ENCODE peak calls at places on chromosomes 7 and 10, in eight cellular contexts. M, Q, P, K, S, I, B and A are unnamed samples.

GRCh38 chr7:151249732-151250072 is 1.2 kb upstream of the SMARCD3 start:
- DNase-seq in B (no peak), Q (peak; percentile 60), K (peak; percentile 52), S (no peak), I (peak; percentile 65), M (peak; percentile 60), P (peak; percentile 39), A (no peak)

GRCh38 chr10:109963439-109963838 is 40.1 kb upstream of the XPNPEP1 start:
- DNase-seq in B (no peak), S (no peak), I (no peak), P (peak; percentile 58), K (no peak), M (no peak), Q (peak; percentile 62), A (no peak)

GRCh38 chr10:73413108-73413527 is 740 bp downstream of the ANXA7 start:
- DNase-seq in B (peak; percentile 41), P (no peak), Q (peak; percentile 48), M (peak; percentile 80), I (peak; percentile 61), S (peak; percentile 81), K (peak; percentile 20), A (no peak)

GRCh38 chr10:72087392-72087968 is 871 bp downstream of the SPOCK2 start:
- DNase-seq in B (no peak), Q (peak; percentile 68), M (no peak), I (no peak), K (peak; percentile 31), S (no peak), P (no peak), A (no peak)

GRCh38 chr7:8913687-8914086 is 480.3 kb downstream of the NXPH1 start:
- DNase-seq in M (no peak), I (no peak), S (no peak), B (no peak), K (no peak), Q (peak; percentile 80), P (no peak), A (no peak)

GRCh38 chr10:15485684-15486316 is 114.7 kb upstream of the FAM171A1 start:
- DNase-seq in P (no peak), B (no peak), S (no peak), K (no peak), I (no peak), Q (no peak), M (no peak), A (no peak)

GRCh38 chr7:155523168-155523675 is 23.1 kb downstream of the CNPY1 start:
- DNase-seq in S (no peak), K (no peak), P (no peak), I (no peak), Q (no peak), M (no peak), B (no peak), A (no peak)

GRCh38 chr7:11437987-11438386 is 394.0 kb downstream of the THSD7A start:
- DNase-seq in I (no peak), K (no peak), P (peak; percentile 7), S (no peak), B (no peak), Q (no peak), M (no peak), A (no peak)

GRCh38 chr10:93319096-93319495 is 163.0 kb downstream of the MYOF start:
- DNase-seq in M (no peak), Q (no peak), P (no peak), B (no peak), K (no peak), S (no peak), I (no peak), A (no peak)

GRCh38 chr10:58322835-58323209 is 12.0 kb upstream of the UBE2D1 start:
- DNase-seq in P (no peak), B (no peak), S (no peak), M (no peak), I (no peak), Q (no peak), K (no peak), A (no peak)

GRCh38 chr10:23381298-23381697 is 36.7 kb upstream of the C10orf67 start:
- DNase-seq in M (peak; percentile 2), B (no peak), P (no peak), I (peak; percentile 25), K (no peak), S (no peak), Q (no peak), A (no peak)

GRCh38 chr10:69213601-69214311 is 6.4 kb upstream of the HKDC1 start:
- DNase-seq in B (no peak), P (no peak), S (peak; percentile 36), Q (no peak), I (no peak), K (no peak), M (no peak), A (no peak)

GRCh38 chr7:106372595-106373318 is 88.0 kb upstream of the NAMPT start:
- DNase-seq in K (no peak), I (no peak), Q (no peak), P (peak; percentile 49), S (no peak), B (no peak), M (no peak), A (no peak)

GRCh38 chr7:45400680-45401079 is 173.5 kb upstream of the ADCY1 start:
- DNase-seq in B (no peak), K (no peak), S (no peak), I (no peak), Q (no peak), M (no peak), P (no peak), A (no peak)

GRCh38 chr7:6030988-6031387 is at the start of gene ANKRD61:
- DNase-seq in M (no peak), B (no peak), I (no peak), Q (no peak), S (no peak), K (no peak), P (no peak), A (no peak)

GRCh38 chr7:2978403-2978802 is 65.3 kb downstream of the CARD11 start:
- DNase-seq in K (peak; percentile 73), Q (no peak), M (no peak), S (no peak), I (no peak), B (peak; percentile 91), P (no peak), A (peak; percentile 78)

GRCh38 chr10:59692113-59692512 is 17.5 kb downstream of the SLC16A9 start:
- DNase-seq in K (no peak), M (no peak), S (no peak), P (no peak), Q (no peak), B (no peak), I (no peak), A (no peak)

GRCh38 chr7:33196194-33196593 is 66.8 kb downstream of the BBS9 start:
- DNase-seq in M (no peak), K (no peak), I (no peak), S (no peak), Q (peak; percentile 49), P (peak; percentile 8), B (no peak), A (no peak)

GRCh38 chr7:117505238-117505637 is 25.4 kb downstream of the CFTR start:
- DNase-seq in I (no peak), Q (no peak), S (no peak), M (peak; percentile 15), B (no peak), K (no peak), P (no peak), A (peak; percentile 1)

DNA sequence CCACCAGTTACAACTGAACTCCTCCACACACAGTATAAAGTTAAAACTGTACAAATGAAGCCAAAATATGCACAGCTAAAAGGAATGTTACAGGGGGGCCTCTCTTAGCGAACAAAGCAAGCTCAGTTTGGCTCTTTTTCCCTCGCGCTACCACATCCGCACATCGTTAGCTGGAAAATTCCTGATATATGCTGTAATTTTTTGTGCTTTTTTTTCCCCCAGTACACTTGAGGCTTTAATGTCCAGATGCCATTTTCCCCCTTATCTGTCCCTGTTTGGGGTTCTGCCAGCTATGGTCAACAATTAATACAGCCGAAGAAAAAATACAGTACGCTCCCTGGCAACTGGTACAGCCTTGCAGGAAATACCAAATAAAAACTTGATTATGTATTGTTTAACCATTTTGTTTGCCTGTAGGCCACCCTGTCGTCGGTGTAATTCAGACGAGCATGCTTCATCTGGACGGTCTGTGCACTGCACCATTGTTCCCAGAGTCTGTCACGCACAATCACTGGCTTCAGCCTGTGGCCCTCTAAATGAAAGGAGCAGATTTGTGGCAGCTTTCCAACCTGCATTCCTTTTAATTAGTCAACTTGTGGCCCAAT is 108.1 kb upstream of the FAM133B start:
- DNase-seq in K (no peak), S (peak; percentile 32), M (peak; percentile 59), B (no peak), P (peak; percentile 92), Q (peak; percentile 68), I (no peak), A (no peak)
- TF ChIP-seq USF2 in K (no peak), S (no peak), M (no peak), B (no peak), P (no peak), Q (no peak), I (no peak), A (no peak)

GRCh38 chr7:55533050-55533728 is 39.1 kb downstream of the VOPP1 start:
- DNase-seq in I (no peak), B (peak; percentile 98), M (no peak), S (no peak), Q (no peak), P (peak; percentile 86), K (no peak), A (no peak)
- TF ChIP-seq USF2 in I (no peak), B (no peak), M (no peak), S (no peak), Q (no peak), P (no peak), K (no peak), A (no peak)

DNA sequence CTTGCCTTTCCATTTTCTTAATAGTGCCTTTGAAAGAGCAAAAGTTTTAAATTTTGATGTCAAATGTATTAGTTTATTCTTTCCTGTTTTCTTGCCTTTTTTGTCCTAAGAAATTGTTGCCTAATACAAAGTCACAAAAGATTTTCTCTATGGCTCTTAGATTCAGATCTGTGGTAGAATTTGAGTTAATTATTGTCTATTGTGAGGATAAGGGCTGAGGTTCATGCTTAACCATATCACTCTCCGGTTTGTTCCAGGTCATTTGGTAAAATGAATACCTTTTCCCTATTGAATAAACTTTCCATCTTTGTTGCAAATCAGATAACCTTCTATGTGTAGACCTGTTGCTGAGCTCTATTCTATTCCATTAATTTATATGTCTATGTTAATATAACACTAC is 96.0 kb downstream of the NOD1 start:
- DNase-seq in P (no peak), M (no peak), K (no peak), B (no peak), Q (no peak), S (no peak), I (no peak), A (no peak)
- TF ChIP-seq USF2 in P (no peak), M (no peak), K (no peak), B (no peak), Q (no peak), S (no peak), I (no peak), A (no peak)

DNA sequence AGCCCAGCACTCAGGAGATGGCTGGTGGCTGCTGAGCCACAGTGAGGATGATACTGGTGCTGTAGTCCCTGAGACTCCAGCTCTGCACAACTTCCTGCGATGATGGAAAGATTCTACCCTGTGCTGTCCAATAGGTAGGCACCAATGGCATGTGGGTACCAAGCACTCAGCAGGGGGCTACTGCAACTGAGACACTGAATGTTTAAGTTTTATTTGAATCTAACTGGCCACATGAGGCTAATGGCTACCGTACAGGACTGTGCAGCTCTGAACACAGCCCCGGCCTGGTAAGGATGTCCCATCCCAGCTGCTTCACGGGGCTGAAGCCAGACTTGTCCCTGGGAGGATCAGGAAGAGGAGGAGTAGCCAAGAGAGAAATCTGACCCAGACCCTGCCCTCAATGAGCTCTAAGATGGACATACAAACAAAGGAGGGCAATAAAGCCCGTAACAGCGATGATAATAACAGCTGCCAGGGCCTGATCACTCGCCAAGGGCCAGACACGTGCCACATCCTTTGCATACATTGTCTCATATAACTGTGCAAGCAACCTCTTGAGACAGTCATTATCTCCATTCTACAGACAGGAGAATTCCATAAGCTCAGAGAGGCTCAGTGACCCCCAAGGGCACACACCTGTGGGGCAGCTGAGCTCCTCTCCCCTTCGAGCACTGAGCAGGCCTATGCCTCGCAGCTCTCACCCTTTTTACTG is 3.8 kb downstream of the GPRIN2 start:
- DNase-seq in B (no peak), M (no peak), P (no peak), K (no peak), S (no peak), I (no peak), Q (no peak), A (no peak)
- TF ChIP-seq USF2 in B (no peak), M (no peak), P (no peak), K (no peak), S (no peak), I (peak; percentile 1), Q (no peak), A (no peak)